ENCODE peak calls at places on chromosomes 13 and 19, in four cellular contexts. U is hepatic stellate cell; P is activated B cell treated with CpG ODN at 0.5 μM for 24 hours; X is activated CD4-positive, CD25-positive, alpha-beta regulatory T cell treated with anti-CD3 and anti-CD28 coated beads, Interleukin-2, amount 50 U/mL, for 16 hours. N is an unnamed sample.

GRCh38 chr19:51386882-51387520 is 773 bp downstream of the LIM2 start:
- DNase-seq in U (no peak), P (no peak), X (no peak), N (no peak)

GRCh38 chr13:49620170-49620621 is 8.1 kb upstream of the ARL11 start:
- DNase-seq in U (no peak), P (peak; percentile 32), X (no peak), N (no peak)

GRCh38 chr19:40751065-40751923 is at the start of gene SNRPA:
- DNase-seq in U (peak; percentile 98), P (no peak), X (peak; percentile 94), N (peak; percentile 27)

GRCh38 chr13:51804295-51805172 is 571 bp upstream of the DHRS12 start:
- DNase-seq in U (no peak), P (no peak), X (no peak), N (no peak)

GRCh38 chr13:84366484-84366883 is 484.2 kb upstream of the SLITRK1 start:
- DNase-seq in U (no peak), P (no peak), X (no peak), N (no peak)

GRCh38 chr19:1685046-1685445 is 32.6 kb upstream of the TCF3 start:
- DNase-seq in U (no peak), P (no peak), X (no peak), N (no peak)

GRCh38 chr13:27171244-27171829 is at the start of gene USP12:
- DNase-seq in U (peak; percentile 22), P (peak; percentile 57), X (no peak), N (peak; percentile 15)

GRCh38 chr19:44204772-44205171 is 7.6 kb upstream of the ZNF227 start:
- DNase-seq in U (no peak), P (no peak), X (no peak), N (no peak)

GRCh38 chr19:2132191-2132590 is 19.2 kb downstream of the AP3D1 start:
- DNase-seq in U (no peak), P (no peak), X (no peak), N (no peak)

GRCh38 chr13:30797847-30798246 is 62.5 kb downstream of the ALOX5AP start:
- DNase-seq in U (no peak), P (no peak), X (no peak), N (no peak)

GRCh38 chr19:19997656-19998268 is 41.5 kb downstream of the ZNF682 start:
- DNase-seq in U (no peak), P (peak; percentile 29), X (no peak), N (peak; percentile 1)

GRCh38 chr19:47700934-47701716 is 12.1 kb upstream of the EHD2 start:
- DNase-seq in U (no peak), P (no peak), X (no peak), N (no peak)

GRCh38 chr13:53460776-53461175 is 432.2 kb downstream of the OLFM4 start:
- DNase-seq in U (no peak), P (no peak), X (no peak), N (no peak)

GRCh38 chr13:67880916-67881315 is 650.8 kb upstream of the PCDH9 start:
- DNase-seq in U (no peak), P (no peak), X (no peak), N (no peak)

GRCh38 chr13:45292176-45292575 is 48.8 kb downstream of the TPT1 start:
- DNase-seq in U (no peak), P (no peak), X (no peak), N (no peak)

GRCh38 chr19:5567360-5567970 is at the start of gene TINCR:
- DNase-seq in U (no peak), P (no peak), X (no peak), N (no peak)

GRCh38 chr19:19276386-19276785 is 3.3 kb upstream of the TM6SF2 start:
- DNase-seq in U (peak; percentile 83), P (no peak), X (no peak), N (no peak)

GRCh38 chr19:18478545-18479311 is 40.8 kb upstream of the ISYNA1 start:
- DNase-seq in U (peak; percentile 95), P (no peak), X (no peak), N (no peak)

GRCh38 chr13:111051656-111052232 is 63.4 kb upstream of the ARHGEF7 start:
- DNase-seq in U (no peak), P (no peak), X (no peak), N (no peak)

GRCh38 chr19:46999878-47000277 is 19.8 kb upstream of the NPAS1 start:
- DNase-seq in U (no peak), P (no peak), X (no peak), N (no peak)

GRCh38 chr13:20006206-20006605 is 47.7 kb downstream of the ZMYM2 start:
- DNase-seq in U (peak; percentile 34), P (no peak), X (no peak), N (no peak)

GRCh38 chr19:40442328-40443130 is 1.6 kb downstream of the SERTAD3 start:
- DNase-seq in U (no peak), P (no peak), X (no peak), N (no peak)

GRCh38 chr19:13104848-13105646 is 2.4 kb upstream of the LYL1 start:
- DNase-seq in U (no peak), P (no peak), X (no peak), N (peak; percentile 49)

GRCh38 chr19:56404705-56405056 is 549 bp downstream of the ZNF583 start:
- DNase-seq in U (peak; percentile 2), P (no peak), X (no peak), N (no peak)

GRCh38 chr13:111925146-111925875 is 141.6 kb upstream of the SOX1 start:
- DNase-seq in U (no peak), P (no peak), X (no peak), N (no peak)

GRCh38 chr13:66021846-66022245 is 1208.3 kb downstream of the PCDH9 start:
- DNase-seq in U (no peak), P (no peak), X (no peak), N (no peak)

GRCh38 chr19:13505761-13506549 is at the start of gene CACNA1A:
- DNase-seq in U (peak; percentile 59), P (peak; percentile 14), X (no peak), N (no peak)

GRCh38 chr13:83162493-83162892 is 719.8 kb downstream of the SLITRK1 start:
- DNase-seq in U (no peak), P (no peak), X (no peak), N (no peak)

GRCh38 chr19:21260164-21260847 is 68.9 kb downstream of the ZNF708 start:
- DNase-seq in U (no peak), P (no peak), X (no peak), N (no peak)

GRCh38 chr19:32392946-32393345 is 12.6 kb upstream of the DPY19L3 start:
- DNase-seq in U (no peak), P (no peak), X (no peak), N (no peak)

GRCh38 chr13:27772651-27773425 is 19.4 kb upstream of the GSX1 start:
- DNase-seq in U (no peak), P (no peak), X (no peak), N (no peak)

GRCh38 chr19:29546583-29547190 is 20.9 kb downstream of the VSTM2B start:
- DNase-seq in U (no peak), P (no peak), X (no peak), N (no peak)

GRCh38 chr13:109919715-109920375 is 133.5 kb upstream of the IRS2 start:
- DNase-seq in U (no peak), P (no peak), X (no peak), N (no peak)

GRCh38 chr13:75432045-75432444 is 49.9 kb downstream of the TBC1D4 start:
- DNase-seq in U (no peak), P (no peak), X (no peak), N (no peak)

GRCh38 chr13:80716610-80717081 is 375.7 kb upstream of the SPRY2 start:
- DNase-seq in U (no peak), P (no peak), X (no peak), N (no peak)

GRCh38 chr19:19475845-19476828 is 39.2 kb downstream of the TSSK6 start:
- DNase-seq in U (no peak), P (no peak), X (no peak), N (no peak)

N was measured in memory B cell.